ENCODE peak calls at places on chromosomes 6 and 20, in four cellular contexts. I, W, Z and P are unnamed samples.

GRCh38 chr6:169243661-169244060 is 10.0 kb downstream of the THBS2 start:
- DNase-seq in I (no peak), W (no peak), Z (no peak), P (no peak)

GRCh38 chr20:18156045-18156444 is 18.4 kb downstream of the KAT14 start:
- DNase-seq in Z (no peak), I (no peak), W (no peak), P (no peak)

GRCh38 chr20:9923648-9924047 is 84.8 kb upstream of the PAK5 start:
- DNase-seq in W (no peak), Z (no peak), I (no peak), P (no peak)

GRCh38 chr20:5171074-5171789 is 44.4 kb downstream of the CDS2 start:
- DNase-seq in W (no peak), Z (peak; percentile 48), I (no peak), P (no peak)

GRCh38 chr6:150269857-150270223 is 99.0 kb upstream of the IYD start:
- DNase-seq in W (no peak), I (no peak), Z (no peak), P (peak; percentile 40)

GRCh38 chr20:5183731-5184474 is 57.1 kb downstream of the CDS2 start:
- DNase-seq in I (no peak), W (no peak), Z (no peak), P (no peak)

GRCh38 chr20:57263767-57264150 is 2.7 kb downstream of the BMP7 start:
- DNase-seq in I (no peak), Z (no peak), W (no peak), P (no peak)

GRCh38 chr6:11853678-11854417 is 75.2 kb upstream of the ADTRP start:
- DNase-seq in I (no peak), W (no peak), Z (no peak), P (no peak)

GRCh38 chr6:25490018-25490865 is 161.8 kb upstream of the SCGN start:
- DNase-seq in I (peak; percentile 55), W (peak; percentile 71), Z (peak; percentile 66), P (no peak)

GRCh38 chr20:58194176-58194796 is 34.2 kb downstream of the ANKRD60 start:
- DNase-seq in Z (no peak), I (no peak), W (no peak), P (no peak)

GRCh38 chr20:11172881-11173280 is 499.1 kb upstream of the JAG1 start:
- DNase-seq in I (no peak), Z (no peak), W (no peak), P (no peak)

GRCh38 chr6:7155871-7156579 is 48.3 kb downstream of the RREB1 start:
- DNase-seq in W (no peak), I (no peak), Z (no peak), P (no peak)

GRCh38 chr6:41531591-41532582 is 14.3 kb upstream of the FOXP4 start:
- DNase-seq in Z (no peak), W (no peak), I (no peak), P (no peak)

GRCh38 chr6:144744720-144745119 is 459.6 kb downstream of the UTRN start:
- DNase-seq in I (no peak), Z (no peak), W (no peak), P (no peak)

GRCh38 chr20:48282591-48283228 is 497.4 kb upstream of the SULF2 start:
- DNase-seq in Z (no peak), I (no peak), W (no peak), P (no peak)

GRCh38 chr6:122878809-122879208 is 89.8 kb downstream of the SMPDL3A start:
- DNase-seq in I (no peak), W (no peak), Z (no peak), P (no peak)

GRCh38 chr6:148440877-148441453 is 98.3 kb downstream of the SASH1 start:
- DNase-seq in I (peak; percentile 77), Z (peak; percentile 87), W (peak; percentile 59), P (no peak)

GRCh38 chr6:70669133-70669532 is 1.4 kb downstream of the SMAP1 start:
- DNase-seq in W (no peak), Z (no peak), I (no peak), P (no peak)

GRCh38 chr20:62776692-62777527 is 19.4 kb upstream of the MRGBP start:
- DNase-seq in Z (no peak), I (peak; percentile 60), W (no peak), P (no peak)

GRCh38 chr6:45709834-45710233 is 305.8 kb downstream of the CLIC5 start:
- DNase-seq in I (no peak), Z (no peak), W (no peak), P (no peak)

GRCh38 chr6:22146581-22147468 is 150.0 kb downstream of the PRL start:
- DNase-seq in W (no peak), Z (no peak), I (no peak), P (peak; percentile 75)

GRCh38 chr20:60586417-60587105 is 628.3 kb downstream of the CDH26 start:
- DNase-seq in W (no peak), I (no peak), Z (peak; percentile 44), P (no peak)

GRCh38 chr6:53984163-53984562 is 127.1 kb upstream of the MLIP start:
- DNase-seq in W (no peak), Z (no peak), I (no peak), P (no peak)

GRCh38 chr6:96604420-96604819 is 41.5 kb downstream of the FHL5 start:
- DNase-seq in I (no peak), Z (no peak), W (no peak), P (no peak)

GRCh38 chr6:81171991-81172740 is 580.3 kb downstream of the TENT5A start:
- DNase-seq in W (no peak), I (peak; percentile 41), Z (peak; percentile 34), P (no peak)

GRCh38 chr20:48612335-48612734 is 215.5 kb downstream of the PREX1 start:
- DNase-seq in W (no peak), I (no peak), Z (no peak), P (no peak)

GRCh38 chr20:20731945-20732296 is 19.5 kb upstream of the RALGAPA2 start:
- DNase-seq in Z (no peak), I (no peak), W (no peak), P (no peak)

GRCh38 chr6:15763827-15764226 is 101.0 kb upstream of the DTNBP1 start:
- DNase-seq in Z (no peak), I (no peak), W (no peak), P (no peak)

GRCh38 chr6:108610270-108610839 is 49.6 kb downstream of the FOXO3 start:
- DNase-seq in Z (no peak), W (no peak), I (no peak), P (no peak)

GRCh38 chr6:147604373-147604772 is 95.9 kb downstream of the SAMD5 start:
- DNase-seq in I (no peak), Z (no peak), W (no peak), P (no peak)

GRCh38 chr6:90545450-90545849 is 41.4 kb downstream of the MAP3K7 start:
- DNase-seq in Z (no peak), I (no peak), W (no peak), P (no peak)

GRCh38 chr6:169912266-169913095 is 161.1 kb downstream of the ERMARD start:
- DNase-seq in Z (no peak), W (no peak), I (no peak), P (no peak)

GRCh38 chr6:170193326-170193821 is 97.5 kb downstream of the DLL1 start:
- DNase-seq in I (no peak), W (no peak), Z (no peak), P (no peak)

GRCh38 chr20:50467618-50468373 is 42.4 kb upstream of the PTPN1 start:
- DNase-seq in Z (peak; percentile 44), I (no peak), W (no peak), P (no peak)

GRCh38 chr20:58131111-58131510 is 97.3 kb downstream of the ANKRD60 start:
- DNase-seq in I (no peak), Z (no peak), W (no peak), P (no peak)

GRCh38 chr6:96104910-96105309 is 89.1 kb downstream of the FUT9 start:
- DNase-seq in W (no peak), I (no peak), Z (no peak), P (no peak)

GRCh38 chr6:113595921-113596376 is 261.2 kb upstream of the MARCKS start:
- DNase-seq in I (no peak), W (no peak), Z (no peak), P (no peak)

GRCh38 chr6:22271044-22271443 is 25.8 kb downstream of the PRL start:
- DNase-seq in W (no peak), Z (no peak), I (no peak), P (no peak)

GRCh38 chr6:36625161-36625919 is 31.2 kb downstream of the SRSF3 start:
- DNase-seq in I (no peak), W (no peak), Z (no peak), P (no peak)